ENCODE peak calls at places on chromosomes 4 and X, in four cellular contexts. V is WTC11; T is CD4-positive, alpha-beta T cell; Y is psoas muscle. A is an unnamed sample.

GRCh38 chr4:121477079-121477478 is 96.3 kb upstream of the QRFPR start:
- DNase-seq in T (no peak), V (no peak), Y (no peak), A (no peak)

GRCh38 chrX:46710927-46711623 is 47.8 kb downstream of the SLC9A7 start:
- DNase-seq in T (no peak), Y (no peak), V (peak), A (no peak)

GRCh38 chrX:49053223-49054072 is 5.4 kb upstream of the CCDC120 start:
- DNase-seq in Y (peak), V (peak), T (peak), A (peak)

GRCh38 chrX:50704360-50704759 is 109.6 kb downstream of the SHROOM4 start:
- DNase-seq in Y (no peak), V (no peak), T (no peak), A (no peak)

GRCh38 chr4:72954811-72955210 is 114.7 kb downstream of the COX18 start:
- DNase-seq in T (no peak), V (no peak), Y (no peak), A (no peak)

GRCh38 chrX:12741416-12741815 is 49.8 kb upstream of the PRPS2 start:
- DNase-seq in T (no peak), V (no peak), Y (no peak), A (no peak)

GRCh38 chr4:142719854-142720541 is 126.1 kb downstream of the INPP4B start:
- DNase-seq in Y (no peak), V (no peak), T (no peak), A (no peak)

GRCh38 chr4:159342374-159342773 is 239.5 kb downstream of the RAPGEF2 start:
- DNase-seq in T (no peak), Y (no peak), V (no peak), A (no peak)

GRCh38 chrX:110417128-110417527 is 58.5 kb downstream of the RTL9 start:
- DNase-seq in T (no peak), Y (no peak), V (no peak), A (no peak)

GRCh38 chrX:68432648-68433047 is 647 bp downstream of the OPHN1 start:
- DNase-seq in Y (no peak), V (no peak), T (no peak), A (no peak)

GRCh38 chr4:103928370-103928769 is 208.6 kb upstream of the TACR3 start:
- DNase-seq in Y (no peak), T (no peak), V (no peak), A (no peak)

GRCh38 chr4:121138445-121138844 is 25.7 kb downstream of the TNIP3 start:
- DNase-seq in Y (no peak), V (no peak), T (no peak), A (no peak)

GRCh38 chr4:38865445-38865844 is 2.2 kb upstream of the FAM114A1 start:
- DNase-seq in V (no peak), Y (no peak), T (no peak), A (no peak)

GRCh38 chr4:103567591-103567990 is 152.2 kb downstream of the TACR3 start:
- DNase-seq in V (no peak), Y (no peak), T (no peak), A (no peak)

GRCh38 chr4:155207534-155208257 is 740 bp upstream of the NPY2R start:
- DNase-seq in V (peak), T (no peak), Y (peak), A (no peak)

GRCh38 chrX:65643046-65643785 is 24.2 kb upstream of the MSN start:
- DNase-seq in T (no peak), V (no peak), Y (no peak), A (no peak)

GRCh38 chr4:153083447-153083921 is 120.8 kb upstream of the TRIM2 start:
- DNase-seq in V (peak), T (peak), Y (no peak), A (no peak)
- TF ChIP-seq CTCF in V (no peak), T (peak), Y (peak), A (peak)

GRCh38 chr4:56978750-56979303 is at the start of gene POLR2B:
- DNase-seq in Y (peak), T (peak), V (peak), A (peak)

GRCh38 chr4:56976283-56976877 is 1.0 kb downstream of the NOA1 start:
- DNase-seq in V (no peak), T (no peak), Y (peak), A (no peak)

GRCh38 chr4:56977321-56978012 is at the start of gene NOA1:
- DNase-seq in V (peak), T (peak), Y (peak), A (peak)

GRCh38 chr4:56979674-56980073 is 978 bp downstream of the POLR2B start:
- DNase-seq in T (peak), Y (no peak), V (no peak), A (no peak)

GRCh38 chr4:56976878-56977320 is 507 bp downstream of the NOA1 start:
- DNase-seq in Y (no peak), V (peak), T (peak), A (no peak)
- TF ChIP-seq CTCF in Y (peak), V (no peak), T (no peak), A (no peak)

GRCh38 chrX:151505796-151506195 is 57.7 kb upstream of the PASD1 start:
- DNase-seq in Y (no peak), V (peak), T (no peak), A (no peak)
- TF ChIP-seq CTCF in Y (peak), V (no peak), T (no peak), A (no peak)

GRCh38 chr4:148061139-148061476 is 329.2 kb downstream of the ARHGAP10 start:
- DNase-seq in Y (no peak), T (peak), V (no peak), A (no peak)
- TF ChIP-seq CTCF in Y (no peak), T (no peak), V (no peak), A (no peak)

GRCh38 chr4:2180410-2180809 is 61.5 kb downstream of the HAUS3 start:
- DNase-seq in V (no peak), T (no peak), Y (no peak), A (no peak)

GRCh38 chr4:2179717-2180116 is 62.2 kb downstream of the HAUS3 start:
- DNase-seq in Y (no peak), T (no peak), V (no peak), A (no peak)

GRCh38 chr4:2178986-2179385 is 62.9 kb downstream of the HAUS3 start:
- DNase-seq in T (no peak), Y (no peak), V (no peak), A (no peak)

GRCh38 chr4:2175990-2176698 is 65.8 kb downstream of the HAUS3 start:
- DNase-seq in V (no peak), T (no peak), Y (no peak), A (no peak)

GRCh38 chr4:2177443-2178093 is 64.4 kb downstream of the HAUS3 start:
- DNase-seq in Y (no peak), V (no peak), T (no peak), A (no peak)
- TF ChIP-seq CTCF in Y (no peak), V (no peak), T (no peak), A (no peak)

DNA sequence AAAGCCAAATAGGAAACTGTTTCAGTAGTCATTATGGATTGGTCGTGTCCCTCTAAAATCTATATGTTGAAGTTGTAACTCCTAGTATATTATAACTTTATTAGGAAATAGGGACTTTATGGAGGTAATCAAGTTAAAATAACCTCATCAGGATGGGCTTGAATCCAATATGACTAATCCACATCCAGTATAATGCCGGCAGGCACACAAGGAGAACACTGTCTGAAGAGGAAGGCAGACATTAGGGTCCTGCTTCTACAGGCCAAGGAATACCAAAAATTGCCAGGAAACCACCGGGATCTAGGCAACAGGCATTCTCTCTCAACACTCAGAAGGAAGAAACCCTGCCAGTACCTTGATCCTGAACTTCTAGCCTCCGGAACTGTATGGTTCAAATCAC is 130.3 kb downstream of the ATP10D start:
- DNase-seq in Y (no peak), V (no peak), T (no peak), A (no peak)
- TF ChIP-seq CTCF in Y (no peak), V (no peak), T (no peak), A (no peak)

DNA sequence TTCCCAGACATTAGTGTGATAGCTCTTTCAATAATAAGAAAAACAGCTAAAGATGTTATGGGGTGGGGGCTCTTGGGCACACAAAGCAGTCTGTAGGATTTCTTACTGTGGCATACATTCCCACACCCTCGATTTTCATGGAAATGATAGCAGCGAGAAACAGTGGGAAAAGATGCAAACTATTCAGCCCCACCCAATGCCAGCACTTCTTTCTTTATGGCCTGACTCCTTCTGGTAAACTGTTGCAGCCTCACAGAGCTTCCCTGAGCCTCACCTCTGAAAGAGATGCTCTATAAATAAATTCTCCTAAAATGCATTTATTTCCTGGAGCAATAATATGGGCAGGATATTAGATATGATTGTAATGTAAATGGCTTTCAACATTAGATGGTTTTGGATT is 908 bp downstream of the ANK2 start:
- DNase-seq in Y (no peak), V (no peak), T (no peak), A (no peak)
- TF ChIP-seq CTCF in Y (no peak), V (no peak), T (no peak), A (no peak)

GRCh38 chr4:77819836-77820679 is 890 bp upstream of the CNOT6L start:
- DNase-seq in T (peak), V (peak), Y (peak), A (peak)
- TF ChIP-seq CTCF in T (no peak), V (no peak), Y (no peak), A (no peak)